ENCODE peak calls at places on chromosomes 5 and 9, in four cellular contexts. G is IMR-90, M is GDM1, S is mesenchymal stem cell. H is an unnamed sample.

GRCh38 chr9:16869140-16869903 is 1.1 kb downstream of the BNC2 start:
- DNase-seq in G (peak; percentile 50), M (no peak), S (peak; percentile 57), H (no peak)

GRCh38 chr9:28921857-28922500 is 1348.7 kb upstream of the C9orf72 start:
- DNase-seq in G (no peak), M (no peak), S (no peak), H (no peak)

GRCh38 chr9:128323786-128324185 is 1.1 kb downstream of the COQ4 start:
- DNase-seq in G (no peak), M (no peak), S (peak; percentile 27), H (no peak)

GRCh38 chr5:1748845-1749244 is 50.8 kb downstream of the MRPL36 start:
- DNase-seq in G (no peak), M (no peak), S (no peak), H (no peak)

GRCh38 chr5:164336906-164337305 is 831.5 kb downstream of the MAT2B start:
- DNase-seq in G (peak; percentile 54), M (no peak), S (peak; percentile 51), H (no peak)

GRCh38 chr9:121926417-121926816 is 166.7 kb downstream of the TTLL11 start:
- DNase-seq in G (no peak), M (no peak), S (no peak), H (no peak)

GRCh38 chr9:135040892-135041291 is 46.6 kb upstream of the OLFM1 start:
- DNase-seq in G (no peak), M (no peak), S (no peak), H (no peak)

GRCh38 chr5:25694805-25695204 is 1050.0 kb upstream of the CDH10 start:
- DNase-seq in G (no peak), M (no peak), S (no peak), H (no peak)

GRCh38 chr5:58901271-58901670 is 318.4 kb downstream of the RAB3C start:
- DNase-seq in G (no peak), M (no peak), S (no peak), H (no peak)

GRCh38 chr5:83069406-83069805 is 7.8 kb downstream of the TMEM167A start:
- DNase-seq in G (peak; percentile 40), M (no peak), S (no peak), H (no peak)

GRCh38 chr5:94707359-94707758 is 88.9 kb downstream of the SLF1 start:
- DNase-seq in G (peak; percentile 45), M (peak; percentile 11), S (no peak), H (no peak)

GRCh38 chr5:168549554-168549953 is 20.4 kb downstream of the FBLL1 start:
- DNase-seq in G (no peak), M (no peak), S (no peak), H (no peak)

GRCh38 chr9:133048595-133048994 is 13.2 kb upstream of the CEL start:
- DNase-seq in G (peak; percentile 11), M (no peak), S (peak; percentile 29), H (peak; percentile 26)

GRCh38 chr9:127698985-127699670 is 7.7 kb upstream of the CFAP157 start:
- DNase-seq in G (peak; percentile 92), M (no peak), S (peak; percentile 94), H (peak; percentile 44)

GRCh38 chr5:149747141-149747832 is 17.2 kb downstream of the PPARGC1B start:
- DNase-seq in G (no peak), M (no peak), S (no peak), H (no peak)

GRCh38 chr5:60092671-60093422 is 199.3 kb upstream of the PDE4D start:
- DNase-seq in G (peak; percentile 0), M (no peak), S (peak; percentile 56), H (peak; percentile 61)

GRCh38 chr5:142550471-142550870 is 135.4 kb downstream of the FGF1 start:
- DNase-seq in G (no peak), M (no peak), S (no peak), H (no peak)

GRCh38 chr9:99023831-99024230 is 80.1 kb downstream of the COL15A1 start:
- DNase-seq in G (peak; percentile 58), M (no peak), S (peak; percentile 67), H (no peak)

GRCh38 chr9:128056887-128057723 is 10.0 kb downstream of the NAIF1 start:
- DNase-seq in G (peak; percentile 18), M (no peak), S (peak; percentile 52), H (no peak)

GRCh38 chr5:139178948-139179347 is 19.2 kb downstream of the SIL1 start:
- DNase-seq in G (peak; percentile 41), M (no peak), S (no peak), H (no peak)

GRCh38 chr9:8816361-8816760 is 1016.8 kb upstream of the DMAC1 start:
- DNase-seq in G (no peak), M (no peak), S (peak; percentile 34), H (no peak)

GRCh38 chr5:124810420-124810819 is 64.0 kb upstream of the ZNF608 start:
- DNase-seq in G (no peak), M (no peak), S (no peak), H (no peak)

GRCh38 chr9:19689324-19690087 is 99.3 kb downstream of the SLC24A2 start:
- DNase-seq in G (peak; percentile 2), M (no peak), S (peak; percentile 4), H (no peak)

GRCh38 chr9:131188986-131189385 is 63.6 kb downstream of the NUP214 start:
- DNase-seq in G (no peak), M (no peak), S (no peak), H (no peak)

GRCh38 chr9:129630967-129631672 is 5.2 kb downstream of the NTMT1 start:
- DNase-seq in G (peak; percentile 49), M (no peak), S (peak; percentile 18), H (peak; percentile 59)

GRCh38 chr5:174106997-174107655 is 61.6 kb downstream of the NSG2 start:
- DNase-seq in G (no peak), M (no peak), S (no peak), H (no peak)

GRCh38 chr9:89434636-89435314 is 63.1 kb downstream of the SEMA4D start:
- DNase-seq in G (no peak), M (no peak), S (no peak), H (no peak)

GRCh38 chr5:760363-761205 is 23.9 kb downstream of the ZDHHC11B start:
- DNase-seq in G (no peak), M (no peak), S (no peak), H (no peak)

GRCh38 chr9:92759990-92760893 is 4.4 kb downstream of the BICD2 start:
- DNase-seq in G (no peak), M (no peak), S (no peak), H (no peak)

GRCh38 chr9:113493080-113493615 is 29.6 kb downstream of the RGS3 start:
- DNase-seq in G (no peak), M (no peak), S (no peak), H (no peak)

GRCh38 chr9:115396071-115396529 is 278.1 kb upstream of the TNC start:
- DNase-seq in G (peak; percentile 25), M (no peak), S (no peak), H (no peak)

GRCh38 chr9:5274770-5275169 is 29.7 kb downstream of the RLN2 start:
- DNase-seq in G (no peak), M (no peak), S (no peak), H (no peak)